ENCODE peak calls at places on chromosomes 4 and X, in seven cellular contexts. W is right lobe of liver; O is ovary; N is GM23248; J is GM04503; T is stomach; C is activated T-helper 1 cell treated with anti-CD3 and anti-CD28 coated beads, Interleukin-2, amount 50 U/mL, for 16 hours. A is an unnamed sample.

GRCh38 chrX:109880629-109881028 is 122.3 kb upstream of the TMEM164 start:
- DNase-seq in W (no peak), O (no peak), N (no peak), J (no peak), T (no peak), C (no peak), A (no peak)

GRCh38 chr4:13534344-13535063 is 9.8 kb downstream of the NKX3-2 start:
- DNase-seq in W (no peak), O (no peak), N (no peak), J (no peak), T (no peak), C (no peak), A (no peak)

GRCh38 chr4:37917388-37917787 is 26.5 kb downstream of the TBC1D1 start:
- DNase-seq in W (no peak), O (no peak), N (no peak), J (no peak), T (no peak), C (no peak), A (no peak)

GRCh38 chr4:23516719-23517118 is 373.1 kb downstream of the PPARGC1A start:
- DNase-seq in W (no peak), O (no peak), N (no peak), J (no peak), T (no peak), C (no peak), A (no peak)

GRCh38 chr4:116913451-116913850 is 171.9 kb downstream of the TRAM1L1 start:
- DNase-seq in W (no peak), O (no peak), N (no peak), J (no peak), T (no peak), C (no peak), A (no peak)

GRCh38 chr4:95462946-95463345 is 85.8 kb downstream of the UNC5C start:
- DNase-seq in W (no peak), O (no peak), N (no peak), J (no peak), T (no peak), C (no peak), A (no peak)

GRCh38 chrX:13488706-13489105 is 80.7 kb upstream of the EGFL6 start:
- DNase-seq in W (no peak), O (no peak), N (peak), J (no peak), T (no peak), C (no peak), A (no peak)

GRCh38 chr4:177483271-177483670 is 41.0 kb upstream of the AGA start:
- DNase-seq in W (no peak), O (no peak), N (peak), J (no peak), T (no peak), C (no peak), A (no peak)

GRCh38 chr4:135192746-135193535 is 991.4 kb upstream of the PABPC4L start:
- DNase-seq in W (no peak), O (no peak), N (no peak), J (no peak), T (no peak), C (no peak), A (no peak)

GRCh38 chr4:70721747-70722146 is at the start of gene RUFY3:
- DNase-seq in W (no peak), O (peak), N (peak), J (peak), T (no peak), C (no peak), A (no peak)

GRCh38 chr4:168695288-168695687 is 198.4 kb downstream of the PALLD start:
- DNase-seq in W (no peak), O (no peak), N (peak), J (no peak), T (no peak), C (no peak), A (no peak)

GRCh38 chrX:23333842-23334535 is 660 bp upstream of the PTCHD1 start:
- DNase-seq in W (no peak), O (no peak), N (no peak), J (no peak), T (no peak), C (no peak), A (no peak)

GRCh38 chr4:149885896-149886295 is 70.3 kb upstream of the IQCM start:
- DNase-seq in W (no peak), O (no peak), N (peak), J (peak), T (no peak), C (no peak), A (no peak)

GRCh38 chr4:3371581-3372001 is 70.2 kb upstream of the HGFAC start:
- DNase-seq in W (no peak), O (peak), N (no peak), J (no peak), T (no peak), C (no peak), A (no peak)

GRCh38 chr4:183757105-183757504 is 98.0 kb downstream of the TRAPPC11 start:
- DNase-seq in W (no peak), O (no peak), N (no peak), J (no peak), T (no peak), C (no peak), A (no peak)

GRCh38 chr4:11338990-11339782 is 89.5 kb downstream of the HS3ST1 start:
- DNase-seq in W (no peak), O (no peak), N (no peak), J (no peak), T (no peak), C (no peak), A (no peak)

GRCh38 chr4:3825530-3825929 is 59.3 kb downstream of the ADRA2C start:
- DNase-seq in W (peak), O (no peak), N (no peak), J (no peak), T (no peak), C (no peak), A (no peak)

GRCh38 chrX:112759512-112759911 is 79.8 kb upstream of the LHFPL1 start:
- DNase-seq in W (no peak), O (no peak), N (no peak), J (no peak), T (no peak), C (no peak), A (no peak)

GRCh38 chr4:186904104-186904503 is 180.4 kb upstream of the FAT1 start:
- DNase-seq in W (no peak), O (no peak), N (peak), J (peak), T (no peak), C (no peak), A (no peak)

GRCh38 chr4:78788005-78788889 is 12.1 kb downstream of the BMP2K start:
- DNase-seq in W (no peak), O (no peak), N (peak), J (no peak), T (no peak), C (no peak), A (no peak)

GRCh38 chrX:68717196-68717595 is 69.7 kb downstream of the STARD8 start:
- DNase-seq in W (peak), O (no peak), N (no peak), J (no peak), T (peak), C (no peak), A (peak)

GRCh38 chrX:13607996-13608365 is 38.6 kb downstream of the EGFL6 start:
- DNase-seq in W (no peak), O (no peak), N (no peak), J (no peak), T (peak), C (no peak), A (no peak)

GRCh38 chrX:8025705-8026104 is 98.5 kb upstream of the PNPLA4 start:
- DNase-seq in W (no peak), O (no peak), N (no peak), J (no peak), T (no peak), C (no peak), A (no peak)

GRCh38 chr4:152909901-152910300 is 26.2 kb upstream of the FHDC1 start:
- DNase-seq in W (no peak), O (no peak), N (no peak), J (no peak), T (no peak), C (no peak), A (no peak)

A was measured in sciatic nerve.